ENCODE peak calls at places on chromosomes 1 and 21, in five cellular contexts. B, Y, D, J and K are unnamed samples.

GRCh38 chr1:160860840-160861505 is 1.7 kb downstream of the CD244 start:
- DNase-seq in B (no peak), Y (no peak), D (no peak), J (no peak), K (no peak)

GRCh38 chr1:109610609-109611307 is 8.7 kb downstream of the GNAT2 start:
- DNase-seq in B (no peak), Y (no peak), D (no peak), J (no peak), K (no peak)

GRCh38 chr1:53553734-53554509 is 94.7 kb downstream of the DMRTB1 start:
- DNase-seq in B (peak), Y (peak), D (no peak), J (no peak), K (peak)

GRCh38 chr1:114559356-114559755 is 22.1 kb downstream of the BCAS2 start:
- DNase-seq in B (no peak), Y (no peak), D (no peak), J (no peak), K (no peak)

GRCh38 chr1:4379451-4380175 is 274.8 kb upstream of the AJAP1 start:
- DNase-seq in B (no peak), Y (no peak), D (no peak), J (no peak), K (no peak)

GRCh38 chr1:54671985-54672608 is 30.5 kb downstream of the MROH7 start:
- DNase-seq in B (peak), Y (peak), D (no peak), J (peak), K (no peak)

GRCh38 chr1:234279021-234279420 is 94.2 kb upstream of the COA6 start:
- DNase-seq in B (no peak), Y (no peak), D (no peak), J (no peak), K (no peak)

GRCh38 chr1:111585461-111586100 is 34.0 kb upstream of the RAP1A start:
- DNase-seq in B (no peak), Y (no peak), D (no peak), J (no peak), K (no peak)

GRCh38 chr1:108502624-108503023 is 52.5 kb downstream of the NBPF6 start:
- DNase-seq in B (no peak), Y (no peak), D (no peak), J (peak), K (no peak)

GRCh38 chr1:164504699-164505098 is 54.3 kb upstream of the PBX1 start:
- DNase-seq in B (no peak), Y (no peak), D (no peak), J (no peak), K (no peak)

GRCh38 chr1:248823517-248824001 is 2.2 kb downstream of the SH3BP5L start:
- DNase-seq in B (no peak), Y (no peak), D (no peak), J (peak), K (no peak)

GRCh38 chr1:226645279-226645976 is 93.7 kb downstream of the ITPKB start:
- DNase-seq in B (no peak), Y (peak), D (peak), J (no peak), K (peak)

GRCh38 chr1:150973258-150973825 is 1.3 kb downstream of the CERS2 start:
- DNase-seq in B (no peak), Y (no peak), D (no peak), J (no peak), K (no peak)

GRCh38 chr1:37858931-37859506 is 373 bp downstream of the MTF1 start:
- DNase-seq in B (no peak), Y (no peak), D (no peak), J (no peak), K (no peak)

GRCh38 chr1:23178931-23179330 is 10.3 kb upstream of the LUZP1 start:
- DNase-seq in B (no peak), Y (no peak), D (no peak), J (no peak), K (no peak)

GRCh38 chr1:59173721-59174120 is 123.2 kb upstream of the FGGY start:
- DNase-seq in B (no peak), Y (no peak), D (no peak), J (no peak), K (no peak)

GRCh38 chr1:16073490-16074104 is at the start of gene FAM131C:
- DNase-seq in B (peak), Y (no peak), D (no peak), J (no peak), K (no peak)

GRCh38 chr21:39348040-39348354 is 891 bp downstream of the HMGN1 start:
- DNase-seq in B (no peak), Y (no peak), D (no peak), J (no peak), K (no peak)

GRCh38 chr1:9942399-9942938 is 722 bp downstream of the LZIC start:
- DNase-seq in B (no peak), Y (peak), D (no peak), J (peak), K (peak)
- TF ChIP-seq CTCF in B (peak), Y (peak), D (peak), J (peak), K (peak)

GRCh38 chr1:156384658-156385057 is 15.6 kb downstream of the RHBG start:
- DNase-seq in B (no peak), Y (no peak), D (no peak), J (no peak), K (peak)
- TF ChIP-seq CTCF in B (no peak), Y (no peak), D (no peak), J (no peak), K (no peak)

DNA sequence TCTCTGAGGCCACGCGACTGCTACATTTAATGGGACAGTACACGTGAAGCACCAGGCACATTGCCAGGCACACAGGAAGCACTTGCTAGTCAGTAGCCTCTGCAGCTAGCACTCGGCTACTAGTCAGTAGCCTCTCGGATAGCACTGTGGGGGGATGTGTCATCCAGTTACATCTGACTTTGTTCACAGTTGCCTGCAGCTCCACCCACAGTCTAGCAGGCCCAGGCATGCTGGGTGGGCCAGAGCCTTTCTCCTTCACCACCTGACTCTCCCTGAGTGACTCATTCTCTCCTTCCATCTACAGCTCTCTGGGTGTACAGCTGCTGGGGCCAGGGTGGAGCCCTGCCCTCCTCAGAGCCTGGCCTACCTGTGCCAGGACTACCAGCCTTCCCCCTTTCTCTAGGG is 51.5 kb downstream of the PTPRF start:
- DNase-seq in B (no peak), Y (no peak), D (no peak), J (peak), K (no peak)
- TF ChIP-seq CTCF in B (no peak), Y (no peak), D (no peak), J (peak), K (no peak)

DNA sequence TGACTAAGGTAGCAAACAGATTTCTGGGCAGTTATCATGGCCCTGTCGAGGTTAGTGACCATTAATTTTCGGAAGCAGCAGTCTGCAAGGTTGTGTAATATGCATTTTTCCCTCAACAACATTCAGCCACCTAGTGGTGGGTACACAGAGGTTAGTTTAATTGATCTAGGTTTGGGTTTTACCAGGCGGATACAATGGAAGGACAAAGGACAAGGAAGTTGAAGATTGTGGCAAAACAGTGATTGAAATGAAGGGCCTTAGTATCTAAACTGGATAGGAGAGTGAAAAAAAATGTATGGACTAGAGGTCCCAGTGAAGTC is 2.6 kb downstream of the ARMH1 start:
- DNase-seq in B (no peak), Y (no peak), D (no peak), J (no peak), K (no peak)
- TF ChIP-seq CTCF in B (peak), Y (no peak), D (peak), J (peak), K (peak)

DNA sequence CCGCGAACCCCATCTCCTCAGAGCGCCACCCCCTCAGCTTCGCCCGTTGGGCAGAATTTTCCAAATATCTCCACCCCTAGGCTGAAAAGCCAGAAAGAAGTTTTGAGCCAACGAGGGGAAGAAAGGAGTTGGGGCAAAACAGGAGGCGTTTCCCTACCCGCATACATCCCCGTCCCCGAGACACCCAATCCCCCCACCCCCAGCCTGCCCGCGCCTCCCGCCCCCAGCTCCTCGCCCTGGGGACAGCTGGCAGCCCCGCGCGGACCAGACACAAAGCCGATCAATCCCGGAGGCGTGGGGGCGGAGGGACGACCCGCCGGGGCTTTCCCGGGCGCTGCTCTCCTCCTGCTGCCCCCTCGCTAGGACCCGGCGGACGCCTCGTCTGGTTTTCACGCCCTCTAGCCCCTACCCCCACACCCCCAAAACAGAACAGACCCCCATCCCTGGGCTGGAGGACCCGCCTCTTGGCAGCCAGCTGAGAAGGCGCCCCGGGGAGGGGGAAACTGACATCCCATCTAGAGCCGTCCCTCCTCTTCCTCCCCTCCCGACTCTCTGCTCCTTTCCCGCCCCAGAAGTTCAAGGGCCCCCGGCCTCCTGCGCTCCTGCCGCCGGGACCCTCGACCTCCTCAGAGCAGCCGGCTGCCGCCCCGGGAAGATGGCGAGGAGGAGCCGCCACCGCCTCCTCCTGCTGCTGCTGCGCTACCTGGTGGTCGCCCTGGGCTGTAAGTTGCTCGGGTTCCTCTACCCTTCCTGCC is at the start of gene JAM2:
- DNase-seq in B (peak), Y (peak), D (peak), J (no peak), K (no peak)
- TF ChIP-seq CTCF in B (no peak), Y (no peak), D (peak), J (peak), K (peak)

GRCh38 chr1:198610362-198610761 is 28.5 kb upstream of the PTPRC start:
- DNase-seq in B (no peak), Y (no peak), D (no peak), J (no peak), K (no peak)
- TF ChIP-seq CTCF in B (no peak), Y (no peak), D (no peak), J (no peak), K (no peak)

GRCh38 chr1:44293761-44294315 is 61.2 kb downstream of the ERI3 start:
- DNase-seq in B (no peak), Y (no peak), D (peak), J (no peak), K (no peak)
- TF ChIP-seq CTCF in B (no peak), Y (no peak), D (peak), J (no peak), K (no peak)

GRCh38 chr1:28288487-28288886 is 29.2 kb downstream of the SESN2 start:
- DNase-seq in B (no peak), Y (no peak), D (no peak), J (no peak), K (peak)
- TF ChIP-seq CTCF in B (no peak), Y (no peak), D (no peak), J (no peak), K (no peak)